ENCODE peak calls at places on chromosomes 16 and 17, in ten cellular contexts. One of them, this sample, is unnamed.

GRCh38 chr17:70407501-70407900 is 238.2 kb downstream of the KCNJ2 start:
- DNase-seq in omental fat pad: no peak
- DNase-seq in iris pigment epithelial cell: peak; percentile 72
- DNase-seq in NCI-H1048: no peak
- DNase-seq in RWPE1: no peak
- DNase-seq in NCI-H460: no peak
- DNase-seq in KBM-7: no peak
- DNase-seq in Ammon's horn: no peak
- DNase-seq in effector CD4-positive, alpha-beta T cell: no peak
- DNase-seq in H54: no peak
- DNase-seq in this sample: no peak

GRCh38 chr16:47599512-47599911 is 138.4 kb downstream of the PHKB start:
- DNase-seq in omental fat pad: no peak
- DNase-seq in iris pigment epithelial cell: no peak
- DNase-seq in NCI-H1048: no peak
- DNase-seq in RWPE1: no peak
- DNase-seq in NCI-H460: no peak
- DNase-seq in KBM-7: no peak
- DNase-seq in Ammon's horn: no peak
- DNase-seq in effector CD4-positive, alpha-beta T cell: no peak
- DNase-seq in H54: no peak
- DNase-seq in this sample: no peak

GRCh38 chr17:8991514-8992285 is 26.2 kb upstream of the PIK3R5 start:
- DNase-seq in omental fat pad: peak; percentile 52
- DNase-seq in iris pigment epithelial cell: peak; percentile 67
- DNase-seq in NCI-H1048: no peak
- DNase-seq in RWPE1: peak; percentile 37
- DNase-seq in NCI-H460: peak; percentile 43
- DNase-seq in KBM-7: peak; percentile 69
- DNase-seq in Ammon's horn: peak; percentile 66
- DNase-seq in effector CD4-positive, alpha-beta T cell: peak; percentile 58
- DNase-seq in H54: peak; percentile 47
- DNase-seq in this sample: peak; percentile 23

GRCh38 chr16:87435399-87436224 is 43.5 kb downstream of the MAP1LC3B start:
- DNase-seq in omental fat pad: no peak
- DNase-seq in iris pigment epithelial cell: peak; percentile 91
- DNase-seq in NCI-H1048: no peak
- DNase-seq in RWPE1: no peak
- DNase-seq in NCI-H460: no peak
- DNase-seq in KBM-7: no peak
- DNase-seq in Ammon's horn: peak; percentile 34
- DNase-seq in effector CD4-positive, alpha-beta T cell: no peak
- DNase-seq in H54: peak; percentile 16
- DNase-seq in this sample: no peak

GRCh38 chr16:77833906-77834599 is 45.7 kb downstream of the VAT1L start:
- DNase-seq in omental fat pad: no peak
- DNase-seq in iris pigment epithelial cell: peak; percentile 87
- DNase-seq in NCI-H1048: no peak
- DNase-seq in RWPE1: peak; percentile 55
- DNase-seq in NCI-H460: no peak
- DNase-seq in KBM-7: peak; percentile 0
- DNase-seq in Ammon's horn: no peak
- DNase-seq in effector CD4-positive, alpha-beta T cell: no peak
- DNase-seq in H54: peak; percentile 67
- DNase-seq in this sample: no peak

GRCh38 chr17:16440814-16441629 is 25.7 kb downstream of the TRPV2 start:
- DNase-seq in omental fat pad: no peak
- DNase-seq in iris pigment epithelial cell: no peak
- DNase-seq in NCI-H1048: no peak
- DNase-seq in RWPE1: no peak
- DNase-seq in NCI-H460: no peak
- DNase-seq in KBM-7: peak; percentile 16
- DNase-seq in Ammon's horn: no peak
- DNase-seq in effector CD4-positive, alpha-beta T cell: no peak
- DNase-seq in H54: no peak
- DNase-seq in this sample: no peak

GRCh38 chr17:50148226-50149098 is 2.0 kb downstream of the PPP1R9B start:
- DNase-seq in omental fat pad: peak; percentile 65
- DNase-seq in iris pigment epithelial cell: no peak
- DNase-seq in NCI-H1048: no peak
- DNase-seq in RWPE1: peak; percentile 92
- DNase-seq in NCI-H460: no peak
- DNase-seq in KBM-7: peak; percentile 89
- DNase-seq in Ammon's horn: peak; percentile 73
- DNase-seq in effector CD4-positive, alpha-beta T cell: peak; percentile 72
- DNase-seq in H54: no peak
- DNase-seq in this sample: no peak

GRCh38 chr16:57941016-57941656 is 29.8 kb downstream of the CNGB1 start:
- DNase-seq in omental fat pad: peak; percentile 34
- DNase-seq in iris pigment epithelial cell: peak; percentile 44
- DNase-seq in NCI-H1048: no peak
- DNase-seq in RWPE1: peak; percentile 41
- DNase-seq in NCI-H460: no peak
- DNase-seq in KBM-7: peak; percentile 25
- DNase-seq in Ammon's horn: peak; percentile 68
- DNase-seq in effector CD4-positive, alpha-beta T cell: no peak
- DNase-seq in H54: no peak
- DNase-seq in this sample: peak; percentile 52

GRCh38 chr16:86398622-86399021 is 111.7 kb upstream of the FOXF1 start:
- DNase-seq in omental fat pad: no peak
- DNase-seq in iris pigment epithelial cell: peak; percentile 74
- DNase-seq in NCI-H1048: no peak
- DNase-seq in RWPE1: no peak
- DNase-seq in NCI-H460: no peak
- DNase-seq in KBM-7: no peak
- DNase-seq in Ammon's horn: peak; percentile 22
- DNase-seq in effector CD4-positive, alpha-beta T cell: no peak
- DNase-seq in H54: no peak
- DNase-seq in this sample: no peak

GRCh38 chr17:19569785-19570496 is 36.3 kb downstream of the SLC47A1 start:
- DNase-seq in omental fat pad: no peak
- DNase-seq in iris pigment epithelial cell: peak; percentile 7
- DNase-seq in NCI-H1048: no peak
- DNase-seq in RWPE1: no peak
- DNase-seq in NCI-H460: no peak
- DNase-seq in KBM-7: no peak
- DNase-seq in Ammon's horn: no peak
- DNase-seq in effector CD4-positive, alpha-beta T cell: no peak
- DNase-seq in H54: no peak
- DNase-seq in this sample: no peak

GRCh38 chr16:58306327-58306726 is 11.5 kb upstream of the PRSS54 start:
- DNase-seq in omental fat pad: no peak
- DNase-seq in iris pigment epithelial cell: peak; percentile 27
- DNase-seq in NCI-H1048: no peak
- DNase-seq in RWPE1: no peak
- DNase-seq in NCI-H460: peak; percentile 16
- DNase-seq in KBM-7: peak; percentile 42
- DNase-seq in Ammon's horn: no peak
- DNase-seq in effector CD4-positive, alpha-beta T cell: peak; percentile 14
- DNase-seq in H54: no peak
- DNase-seq in this sample: no peak

GRCh38 chr16:6484931-6485330 is 847.7 kb upstream of the RBFOX1 start:
- DNase-seq in omental fat pad: no peak
- DNase-seq in iris pigment epithelial cell: no peak
- DNase-seq in NCI-H1048: no peak
- DNase-seq in RWPE1: no peak
- DNase-seq in NCI-H460: no peak
- DNase-seq in KBM-7: no peak
- DNase-seq in Ammon's horn: no peak
- DNase-seq in effector CD4-positive, alpha-beta T cell: no peak
- DNase-seq in H54: no peak
- DNase-seq in this sample: no peak

GRCh38 chr17:78121801-78122220 is 6.7 kb downstream of the TMC6 start:
- DNase-seq in omental fat pad: no peak
- DNase-seq in iris pigment epithelial cell: no peak
- DNase-seq in NCI-H1048: no peak
- DNase-seq in RWPE1: no peak
- DNase-seq in NCI-H460: no peak
- DNase-seq in KBM-7: no peak
- DNase-seq in Ammon's horn: no peak
- DNase-seq in effector CD4-positive, alpha-beta T cell: no peak
- DNase-seq in H54: no peak
- DNase-seq in this sample: no peak

GRCh38 chr17:43467981-43468541 is 15.7 kb upstream of the DHX8 start:
- DNase-seq in omental fat pad: no peak
- DNase-seq in iris pigment epithelial cell: peak; percentile 81
- DNase-seq in NCI-H1048: no peak
- DNase-seq in RWPE1: peak; percentile 54
- DNase-seq in NCI-H460: no peak
- DNase-seq in KBM-7: no peak
- DNase-seq in Ammon's horn: peak; percentile 46
- DNase-seq in effector CD4-positive, alpha-beta T cell: no peak
- DNase-seq in H54: peak; percentile 45
- DNase-seq in this sample: peak; percentile 47

GRCh38 chr16:14321542-14321941 is 250.4 kb downstream of the MRTFB start:
- DNase-seq in omental fat pad: no peak
- DNase-seq in iris pigment epithelial cell: no peak
- DNase-seq in NCI-H1048: no peak
- DNase-seq in RWPE1: no peak
- DNase-seq in NCI-H460: no peak
- DNase-seq in KBM-7: no peak
- DNase-seq in Ammon's horn: peak; percentile 57
- DNase-seq in effector CD4-positive, alpha-beta T cell: no peak
- DNase-seq in H54: no peak
- DNase-seq in this sample: no peak

GRCh38 chr16:49051626-49052025 is 230.0 kb downstream of the CBLN1 start:
- DNase-seq in omental fat pad: no peak
- DNase-seq in iris pigment epithelial cell: no peak
- DNase-seq in NCI-H1048: no peak
- DNase-seq in RWPE1: no peak
- DNase-seq in NCI-H460: no peak
- DNase-seq in KBM-7: no peak
- DNase-seq in Ammon's horn: no peak
- DNase-seq in effector CD4-positive, alpha-beta T cell: no peak
- DNase-seq in H54: no peak
- DNase-seq in this sample: no peak

GRCh38 chr17:61157246-61157887 is 242.3 kb upstream of the TBX2 start:
- DNase-seq in omental fat pad: no peak
- DNase-seq in iris pigment epithelial cell: peak; percentile 79
- DNase-seq in NCI-H1048: peak; percentile 29
- DNase-seq in RWPE1: no peak
- DNase-seq in NCI-H460: peak; percentile 71
- DNase-seq in KBM-7: no peak
- DNase-seq in Ammon's horn: peak; percentile 72
- DNase-seq in effector CD4-positive, alpha-beta T cell: no peak
- DNase-seq in H54: peak; percentile 39
- DNase-seq in this sample: no peak

GRCh38 chr17:72916991-72917390 is 175.5 kb downstream of the SLC39A11 start:
- DNase-seq in omental fat pad: no peak
- DNase-seq in iris pigment epithelial cell: no peak
- DNase-seq in NCI-H1048: no peak
- DNase-seq in RWPE1: no peak
- DNase-seq in NCI-H460: no peak
- DNase-seq in KBM-7: no peak
- DNase-seq in Ammon's horn: no peak
- DNase-seq in effector CD4-positive, alpha-beta T cell: no peak
- DNase-seq in H54: no peak
- DNase-seq in this sample: no peak

GRCh38 chr17:65696739-65697394 is 135.4 kb upstream of the AXIN2 start:
- DNase-seq in omental fat pad: no peak
- DNase-seq in iris pigment epithelial cell: peak; percentile 85
- DNase-seq in NCI-H1048: no peak
- DNase-seq in RWPE1: no peak
- DNase-seq in NCI-H460: no peak
- DNase-seq in KBM-7: no peak
- DNase-seq in Ammon's horn: no peak
- DNase-seq in effector CD4-positive, alpha-beta T cell: no peak
- DNase-seq in H54: peak; percentile 28
- DNase-seq in this sample: no peak

GRCh38 chr17:51692917-51693316 is 432.6 kb downstream of the UTP18 start:
- DNase-seq in omental fat pad: no peak
- DNase-seq in iris pigment epithelial cell: no peak
- DNase-seq in NCI-H1048: no peak
- DNase-seq in RWPE1: no peak
- DNase-seq in NCI-H460: no peak
- DNase-seq in KBM-7: no peak
- DNase-seq in Ammon's horn: no peak
- DNase-seq in effector CD4-positive, alpha-beta T cell: no peak
- DNase-seq in H54: no peak
- DNase-seq in this sample: no peak

GRCh38 chr16:89364603-89365002 is 125.8 kb downstream of the ANKRD11 start:
- DNase-seq in omental fat pad: no peak
- DNase-seq in iris pigment epithelial cell: peak; percentile 48
- DNase-seq in NCI-H1048: no peak
- DNase-seq in RWPE1: no peak
- DNase-seq in NCI-H460: no peak
- DNase-seq in KBM-7: no peak
- DNase-seq in Ammon's horn: no peak
- DNase-seq in effector CD4-positive, alpha-beta T cell: no peak
- DNase-seq in H54: no peak
- DNase-seq in this sample: no peak

GRCh38 chr17:42408076-42408475 is 15.0 kb downstream of the CAVIN1 start:
- DNase-seq in omental fat pad: no peak
- DNase-seq in iris pigment epithelial cell: no peak
- DNase-seq in NCI-H1048: no peak
- DNase-seq in RWPE1: no peak
- DNase-seq in NCI-H460: no peak
- DNase-seq in KBM-7: no peak
- DNase-seq in Ammon's horn: peak; percentile 94
- DNase-seq in effector CD4-positive, alpha-beta T cell: no peak
- DNase-seq in H54: no peak
- DNase-seq in this sample: no peak

GRCh38 chr17:1947743-1948516 is 77.2 kb downstream of the RTN4RL1 start:
- DNase-seq in omental fat pad: no peak
- DNase-seq in iris pigment epithelial cell: no peak
- DNase-seq in NCI-H1048: no peak
- DNase-seq in RWPE1: no peak
- DNase-seq in NCI-H460: no peak
- DNase-seq in KBM-7: no peak
- DNase-seq in Ammon's horn: no peak
- DNase-seq in effector CD4-positive, alpha-beta T cell: no peak
- DNase-seq in H54: no peak
- DNase-seq in this sample: no peak

GRCh38 chr17:82054351-82055022 is 2.8 kb downstream of the GPS1 start:
- DNase-seq in omental fat pad: no peak
- DNase-seq in iris pigment epithelial cell: no peak
- DNase-seq in NCI-H1048: no peak
- DNase-seq in RWPE1: no peak
- DNase-seq in NCI-H460: no peak
- DNase-seq in KBM-7: no peak
- DNase-seq in Ammon's horn: no peak
- DNase-seq in effector CD4-positive, alpha-beta T cell: peak; percentile 1
- DNase-seq in H54: no peak
- DNase-seq in this sample: no peak

GRCh38 chr16:84194470-84195200 is 3.7 kb downstream of the ADAD2 start:
- DNase-seq in omental fat pad: no peak
- DNase-seq in iris pigment epithelial cell: no peak
- DNase-seq in NCI-H1048: no peak
- DNase-seq in RWPE1: no peak
- DNase-seq in NCI-H460: no peak
- DNase-seq in KBM-7: no peak
- DNase-seq in Ammon's horn: no peak
- DNase-seq in effector CD4-positive, alpha-beta T cell: no peak
- DNase-seq in H54: no peak
- DNase-seq in this sample: no peak

GRCh38 chr16:68227850-68228553 is 7.9 kb downstream of the ESRP2 start:
- DNase-seq in omental fat pad: no peak
- DNase-seq in iris pigment epithelial cell: no peak
- DNase-seq in NCI-H1048: no peak
- DNase-seq in RWPE1: no peak
- DNase-seq in NCI-H460: no peak
- DNase-seq in KBM-7: no peak
- DNase-seq in Ammon's horn: no peak
- DNase-seq in effector CD4-positive, alpha-beta T cell: no peak
- DNase-seq in H54: no peak
- DNase-seq in this sample: peak; percentile 62

GRCh38 chr17:37708616-37709212 is 36.1 kb downstream of the HNF1B start:
- DNase-seq in omental fat pad: no peak
- DNase-seq in iris pigment epithelial cell: peak; percentile 27
- DNase-seq in NCI-H1048: no peak
- DNase-seq in RWPE1: no peak
- DNase-seq in NCI-H460: no peak
- DNase-seq in KBM-7: no peak
- DNase-seq in Ammon's horn: no peak
- DNase-seq in effector CD4-positive, alpha-beta T cell: no peak
- DNase-seq in H54: peak; percentile 44
- DNase-seq in this sample: no peak

GRCh38 chr17:19573075-19573474 is 39.4 kb downstream of the SLC47A1 start:
- DNase-seq in omental fat pad: no peak
- DNase-seq in iris pigment epithelial cell: peak; percentile 37
- DNase-seq in NCI-H1048: no peak
- DNase-seq in RWPE1: no peak
- DNase-seq in NCI-H460: no peak
- DNase-seq in KBM-7: no peak
- DNase-seq in Ammon's horn: no peak
- DNase-seq in effector CD4-positive, alpha-beta T cell: no peak
- DNase-seq in H54: no peak
- DNase-seq in this sample: no peak

This sample was measured in cerebellum.